ENCODE peak calls at places on chromosomes 16 and 17, in seven cellular contexts. One of them, this sample, is unnamed.

GRCh38 chr17:74601944-74602572 is 10.0 kb upstream of the CD300LD start:
- DNase-seq in AG10803: peak
- DNase-seq in endothelial cell: peak
- DNase-seq in amniotic stem cell: no peak
- DNase-seq in foreskin fibroblast: peak
- DNase-seq in right cardiac atrium: no peak
- DNase-seq in effector memory CD8-positive, alpha-beta T cell: peak
- DNase-seq in this sample: peak

GRCh38 chr16:89505204-89506112 is 2.7 kb upstream of the SPG7 start:
- DNase-seq in AG10803: peak
- DNase-seq in endothelial cell: no peak
- DNase-seq in amniotic stem cell: no peak
- DNase-seq in foreskin fibroblast: peak
- DNase-seq in right cardiac atrium: peak
- DNase-seq in effector memory CD8-positive, alpha-beta T cell: peak
- DNase-seq in this sample: no peak

GRCh38 chr17:30401097-30401496 is 22.4 kb downstream of the CPD start:
- DNase-seq in AG10803: no peak
- DNase-seq in endothelial cell: no peak
- DNase-seq in amniotic stem cell: no peak
- DNase-seq in foreskin fibroblast: no peak
- DNase-seq in right cardiac atrium: no peak
- DNase-seq in effector memory CD8-positive, alpha-beta T cell: no peak
- DNase-seq in this sample: no peak

GRCh38 chr17:81282141-81282540 is 13.0 kb downstream of the SLC38A10 start:
- DNase-seq in AG10803: no peak
- DNase-seq in endothelial cell: no peak
- DNase-seq in amniotic stem cell: no peak
- DNase-seq in foreskin fibroblast: no peak
- DNase-seq in right cardiac atrium: peak
- DNase-seq in effector memory CD8-positive, alpha-beta T cell: no peak
- DNase-seq in this sample: no peak

GRCh38 chr16:70574595-70575271 is 51.1 kb downstream of the SF3B3 start:
- DNase-seq in AG10803: no peak
- DNase-seq in endothelial cell: no peak
- DNase-seq in amniotic stem cell: no peak
- DNase-seq in foreskin fibroblast: peak
- DNase-seq in right cardiac atrium: no peak
- DNase-seq in effector memory CD8-positive, alpha-beta T cell: no peak
- DNase-seq in this sample: no peak

GRCh38 chr16:66293207-66293735 is 73.2 kb upstream of the CDH5 start:
- DNase-seq in AG10803: no peak
- DNase-seq in endothelial cell: no peak
- DNase-seq in amniotic stem cell: no peak
- DNase-seq in foreskin fibroblast: no peak
- DNase-seq in right cardiac atrium: no peak
- DNase-seq in effector memory CD8-positive, alpha-beta T cell: no peak
- DNase-seq in this sample: peak

GRCh38 chr17:36932383-36933173 is 4.7 kb upstream of the LHX1 start:
- DNase-seq in AG10803: no peak
- DNase-seq in endothelial cell: no peak
- DNase-seq in amniotic stem cell: no peak
- DNase-seq in foreskin fibroblast: no peak
- DNase-seq in right cardiac atrium: no peak
- DNase-seq in effector memory CD8-positive, alpha-beta T cell: no peak
- DNase-seq in this sample: peak

GRCh38 chr17:40564883-40565744 is at the start of gene CCR7:
- DNase-seq in AG10803: no peak
- DNase-seq in endothelial cell: no peak
- DNase-seq in amniotic stem cell: no peak
- DNase-seq in foreskin fibroblast: no peak
- DNase-seq in right cardiac atrium: no peak
- DNase-seq in effector memory CD8-positive, alpha-beta T cell: peak
- DNase-seq in this sample: peak

GRCh38 chr17:81691608-81692007 is 7.8 kb downstream of the HGS start:
- DNase-seq in AG10803: no peak
- DNase-seq in endothelial cell: no peak
- DNase-seq in amniotic stem cell: no peak
- DNase-seq in foreskin fibroblast: no peak
- DNase-seq in right cardiac atrium: no peak
- DNase-seq in effector memory CD8-positive, alpha-beta T cell: no peak
- DNase-seq in this sample: no peak

GRCh38 chr16:8774208-8774607 is 23.2 kb downstream of the TMEM186 start:
- DNase-seq in AG10803: no peak
- DNase-seq in endothelial cell: no peak
- DNase-seq in amniotic stem cell: no peak
- DNase-seq in foreskin fibroblast: no peak
- DNase-seq in right cardiac atrium: no peak
- DNase-seq in effector memory CD8-positive, alpha-beta T cell: no peak
- DNase-seq in this sample: no peak

GRCh38 chr17:58614854-58615409 is 76.9 kb downstream of the TEX14 start:
- DNase-seq in AG10803: no peak
- DNase-seq in endothelial cell: no peak
- DNase-seq in amniotic stem cell: no peak
- DNase-seq in foreskin fibroblast: no peak
- DNase-seq in right cardiac atrium: no peak
- DNase-seq in effector memory CD8-positive, alpha-beta T cell: no peak
- DNase-seq in this sample: peak

GRCh38 chr17:28612531-28612930 is 1.5 kb downstream of the RSKR start:
- DNase-seq in AG10803: no peak
- DNase-seq in endothelial cell: no peak
- DNase-seq in amniotic stem cell: no peak
- DNase-seq in foreskin fibroblast: no peak
- DNase-seq in right cardiac atrium: no peak
- DNase-seq in effector memory CD8-positive, alpha-beta T cell: no peak
- DNase-seq in this sample: no peak

This sample was measured in H9.